ENCODE peak calls at places on chromosomes 5 and 9, in seven cellular contexts. X is heart left ventricle, J is suprapubic skin, S is A549, Y is ovary, G is uterus, F is body of pancreas. R is an unnamed sample.

GRCh38 chr9:136773386-136774044 is 9.2 kb upstream of the LCN15 start:
- DNase-seq in S (peak), Y (peak), X (no peak), G (no peak), F (no peak), J (no peak), R (no peak)

GRCh38 chr9:81384911-81385310 is 304.4 kb downstream of the TLE1 start:
- DNase-seq in F (no peak), X (no peak), S (no peak), G (no peak), Y (no peak), J (no peak), R (no peak)

GRCh38 chr9:12784461-12785250 is 9.8 kb downstream of the LURAP1L start:
- DNase-seq in G (no peak), X (no peak), J (no peak), S (peak), Y (no peak), F (peak), R (no peak)

GRCh38 chr5:65663804-65664521 is 39.1 kb downstream of the SHLD3 start:
- DNase-seq in X (no peak), F (no peak), J (no peak), S (peak), Y (no peak), G (no peak), R (no peak)

GRCh38 chr9:97487880-97488279 is 13.6 kb upstream of the TMOD1 start:
- DNase-seq in G (no peak), X (no peak), F (no peak), J (no peak), Y (no peak), S (no peak), R (no peak)

GRCh38 chr9:118059520-118060278 is 355.5 kb downstream of the TLR4 start:
- DNase-seq in X (no peak), Y (no peak), J (no peak), G (no peak), F (no peak), S (no peak), R (no peak)

GRCh38 chr9:105681724-105682123 is 12.6 kb upstream of the TMEM38B start:
- DNase-seq in S (peak), G (no peak), J (no peak), X (no peak), F (no peak), Y (no peak), R (no peak)

GRCh38 chr5:10485142-10485795 is 43.6 kb downstream of the ROPN1L start:
- DNase-seq in F (no peak), J (no peak), G (no peak), Y (no peak), S (peak), X (peak), R (no peak)

GRCh38 chr5:80346055-80346454 is 26.3 kb downstream of the SPZ1 start:
- DNase-seq in Y (no peak), J (no peak), S (peak), X (no peak), G (no peak), F (no peak), R (no peak)

GRCh38 chr5:142221091-142221860 is 103.5 kb downstream of the SPRY4 start:
- DNase-seq in Y (no peak), G (no peak), S (no peak), X (no peak), F (no peak), J (no peak), R (no peak)

GRCh38 chr5:140648132-140648432 is 453 bp downstream of the IK start:
- DNase-seq in S (peak), X (no peak), J (no peak), Y (no peak), F (no peak), G (no peak), R (no peak)

GRCh38 chr5:68746220-68747076 is 347.4 kb upstream of the SLC30A5 start:
- DNase-seq in Y (no peak), X (no peak), S (no peak), J (no peak), G (no peak), F (no peak), R (no peak)

GRCh38 chr9:111730937-111731567 is 63.7 kb downstream of the SHOC1 start:
- DNase-seq in J (no peak), S (no peak), G (no peak), F (no peak), Y (no peak), X (no peak), R (no peak)

GRCh38 chr9:131977074-131977838 is 102.4 kb downstream of the MED27 start:
- DNase-seq in S (no peak), G (no peak), X (no peak), F (no peak), J (no peak), Y (no peak), R (no peak)

GRCh38 chr9:124035001-124035650 is 23.6 kb downstream of the LHX2 start:
- DNase-seq in F (no peak), S (no peak), G (no peak), J (no peak), Y (no peak), X (no peak), R (no peak)

DNA sequence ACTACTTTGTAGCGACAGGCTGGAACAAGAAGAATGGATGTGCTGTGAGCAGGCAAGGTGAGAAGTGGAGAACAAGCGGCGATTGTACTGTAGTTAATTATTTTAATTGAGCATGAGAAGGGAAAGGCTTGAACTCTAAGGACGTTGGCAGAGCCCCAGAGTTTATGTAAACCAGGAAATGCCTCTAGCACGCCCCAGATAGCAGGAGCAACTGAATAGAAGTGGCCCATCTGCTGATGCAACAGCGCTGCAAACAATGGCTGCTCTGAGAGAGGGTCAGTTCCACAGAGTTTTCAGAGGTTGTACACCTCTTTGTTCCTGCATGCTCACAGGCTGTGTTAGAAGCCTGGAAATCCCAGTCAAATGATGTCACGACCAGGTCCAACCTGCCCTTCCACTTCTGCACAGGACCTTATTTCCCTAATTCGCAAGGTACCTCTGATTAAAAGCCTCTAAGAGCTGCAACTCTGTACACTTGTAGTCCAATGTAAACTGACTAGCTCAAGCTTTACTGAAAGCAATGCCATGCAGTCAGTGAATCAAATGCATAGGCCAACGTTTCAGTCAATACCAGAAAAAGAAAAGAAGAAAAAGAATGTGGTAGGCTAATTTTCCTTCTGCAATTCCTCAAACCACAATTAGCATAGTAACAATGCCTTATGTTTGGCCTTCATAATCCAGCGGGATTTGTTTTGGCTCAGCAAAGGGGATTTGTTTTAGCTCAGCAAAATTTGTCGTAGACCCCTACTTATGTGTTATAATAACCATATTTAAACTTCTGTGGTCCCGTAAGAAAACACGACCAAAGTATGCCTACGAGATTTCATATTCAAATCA is 119.6 kb upstream of the RETREG1 start:
- DNase-seq in X (no peak), G (no peak), J (no peak), S (no peak), F (peak), Y (no peak), R (no peak)
- TF ChIP-seq POLR2A in X (no peak), G (no peak), J (no peak), S (no peak), F (no peak), Y (no peak), R (no peak)

GRCh38 chr5:77844408-77845272 is 68.5 kb upstream of the TBCA start:
- DNase-seq in Y (peak), G (no peak), X (no peak), F (no peak), S (no peak), J (no peak), R (no peak)
- TF ChIP-seq CTCF in Y (peak), G (peak), X (peak), F (no peak), S (no peak), J (no peak), R (no peak)

GRCh38 chr5:176647030-176647869 is at the start of gene TSPAN17:
- DNase-seq in G (peak), X (peak), S (peak), Y (peak), F (peak), J (peak), R (peak)
- TF ChIP-seq POLR2A in G (peak), X (peak), S (peak), Y (peak), F (peak), J (no peak), R (no peak)

DNA sequence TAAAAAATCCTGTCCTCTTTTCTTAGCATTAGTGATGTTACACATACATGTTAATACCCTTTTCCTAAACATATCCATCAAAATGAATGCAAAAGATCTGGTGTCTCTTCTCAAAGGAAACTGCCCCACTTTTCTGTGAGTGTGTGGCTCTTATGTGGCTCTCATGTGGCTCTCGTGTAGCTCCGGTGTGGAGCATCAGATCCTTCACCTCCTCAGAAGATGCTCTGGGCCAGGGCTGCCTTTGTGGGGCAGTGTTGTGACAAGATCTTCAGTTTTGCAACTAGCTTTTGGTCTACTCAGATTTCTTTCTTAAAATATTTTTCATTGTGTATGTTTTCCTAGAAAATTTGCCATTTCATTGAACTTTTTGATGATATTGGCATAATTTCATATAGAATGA is 19.3 kb downstream of the GARNL3 start:
- DNase-seq in G (peak), X (no peak), Y (no peak), F (no peak), J (no peak), S (peak), R (no peak)
- TF ChIP-seq CTCF in G (peak), X (peak), Y (no peak), F (no peak), J (no peak), S (peak), R (no peak)

R was measured in esophagus squamous epithelium.